ENCODE peak calls at places on chromosomes 3 and 15, in ten cellular contexts. A is PC-9, U is tibial nerve, T is endothelial cell of umbilical vein, B is neuronal stem cell, W is right atrium auricular region, J is PC-3, N is uterus, Y is thoracic aorta, E is right lobe of liver. Z is an unnamed sample. For H3K9me3, the result is how much of the 10 kb centered on the place peaks cover.

GRCh38 chr3:157999246-157999645 is 107.0 kb downstream of the SHOX2 start:
- DNase-seq in E (no peak), T (no peak), Y (no peak), U (no peak), B (no peak), N (no peak), J (peak), A (no peak), W (no peak), Z (no peak)

GRCh38 chr3:23129062-23129461 is 74.1 kb upstream of the UBE2E2 start:
- DNase-seq in A (no peak), E (no peak), T (no peak), N (no peak), B (no peak), U (no peak), W (no peak), Y (no peak), J (peak), Z (no peak)

GRCh38 chr3:53224536-53224935 is 31.3 kb downstream of the TKT start:
- DNase-seq in A (no peak), T (no peak), J (no peak), Y (no peak), U (no peak), E (no peak), B (no peak), W (no peak), N (no peak), Z (no peak)

GRCh38 chr15:40091861-40092415 is 16.7 kb downstream of the BMF start:
- DNase-seq in B (no peak), Y (no peak), T (no peak), U (no peak), W (no peak), E (no peak), A (no peak), N (peak), J (no peak), Z (no peak)

GRCh38 chr3:54507876-54508460 is 385.6 kb downstream of the CACNA2D3 start:
- DNase-seq in B (no peak), E (no peak), T (no peak), W (no peak), U (no peak), J (no peak), A (no peak), N (no peak), Y (no peak), Z (no peak)

GRCh38 chr3:14118400-14119165 is 6.1 kb downstream of the CHCHD4 start:
- DNase-seq in Y (no peak), E (peak), U (no peak), T (no peak), A (no peak), B (no peak), J (peak), W (peak), N (no peak), Z (no peak)

GRCh38 chr3:10462641-10463040 is 42.7 kb downstream of the ATP2B2 start:
- DNase-seq in E (no peak), Y (no peak), W (no peak), A (no peak), B (no peak), J (no peak), N (no peak), U (no peak), T (no peak), Z (no peak)

GRCh38 chr3:188037116-188037718 is 116.7 kb upstream of the LPP start:
- DNase-seq in B (no peak), W (no peak), J (peak), A (no peak), T (peak), U (no peak), Y (no peak), E (peak), N (peak), Z (peak)

GRCh38 chr3:186109897-186110803 is 1.3 kb upstream of the ETV5 start:
- DNase-seq in A (peak), B (no peak), Y (no peak), T (peak), E (peak), N (peak), U (no peak), J (no peak), W (peak), Z (peak)

GRCh38 chr3:65604863-65605526 is 433.7 kb downstream of the MAGI1 start:
- DNase-seq in Y (no peak), T (peak), E (no peak), J (peak), B (no peak), W (no peak), A (no peak), N (no peak), U (no peak), Z (no peak)

GRCh38 chr3:86951343-86951742 is 39.6 kb downstream of the VGLL3 start:
- DNase-seq in E (no peak), N (no peak), T (no peak), W (no peak), A (peak), B (no peak), U (no peak), Y (no peak), J (peak), Z (no peak)

GRCh38 chr3:99683465-99683864 is 45.1 kb downstream of the COL8A1 start:
- DNase-seq in N (no peak), W (no peak), B (no peak), A (no peak), T (no peak), Y (no peak), J (no peak), U (no peak), E (no peak), Z (no peak)

GRCh38 chr3:124845406-124845805 is 41.8 kb downstream of the ITGB5 start:
- DNase-seq in U (peak), A (peak), E (no peak), B (no peak), Y (no peak), J (peak), W (peak), N (peak), T (peak), Z (peak)

GRCh38 chr3:120200836-120201235 is 84.2 kb downstream of the GPR156 start:
- DNase-seq in J (no peak), T (no peak), E (no peak), Y (no peak), W (no peak), B (no peak), U (no peak), A (no peak), N (no peak), Z (no peak)

GRCh38 chr3:137761563-137762503 is 2.3 kb upstream of the SOX14 start:
- DNase-seq in N (no peak), A (no peak), Y (no peak), B (no peak), E (no peak), J (no peak), T (no peak), W (no peak), U (no peak), Z (no peak)

GRCh38 chr3:137762674-137763593 is 1.2 kb upstream of the SOX14 start:
- DNase-seq in T (no peak), E (no peak), Y (no peak), J (no peak), N (no peak), A (no peak), U (no peak), W (no peak), B (no peak), Z (no peak)

GRCh38 chr3:137759505-137759904 is 4.6 kb upstream of the SOX14 start:
- DNase-seq in N (no peak), B (no peak), T (no peak), Y (no peak), U (no peak), A (no peak), J (no peak), E (no peak), W (no peak), Z (no peak)

GRCh38 chr3:137760341-137761098 is 3.6 kb upstream of the SOX14 start:
- DNase-seq in T (no peak), E (no peak), N (no peak), W (no peak), Y (no peak), U (no peak), J (no peak), A (no peak), B (no peak), Z (no peak)

DNA sequence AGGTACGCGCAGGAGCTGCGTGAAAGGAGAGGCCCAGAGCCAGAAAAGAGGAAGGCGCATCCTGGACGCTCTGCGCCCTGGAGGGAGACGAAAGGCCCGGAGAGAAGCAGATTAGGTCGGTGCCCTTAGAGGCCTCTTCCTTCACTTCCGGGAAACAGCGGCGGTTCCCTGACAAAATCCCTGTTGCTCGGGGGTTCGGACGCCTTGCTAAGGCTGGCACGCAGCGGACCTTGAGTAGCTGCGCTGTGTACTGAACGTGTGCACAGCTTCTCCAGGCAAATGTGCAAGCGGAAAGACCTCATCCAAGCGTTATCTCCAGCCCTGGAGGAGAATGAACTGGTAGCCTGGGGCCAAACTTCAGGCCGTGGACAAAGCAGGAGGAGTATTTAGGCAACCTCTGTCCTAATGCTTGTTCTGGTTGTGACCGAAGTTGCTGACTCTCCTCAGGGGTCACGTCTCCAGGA is 3.0 kb upstream of the SOX14 start:
- DNase-seq in J (no peak), E (no peak), T (no peak), N (no peak), B (no peak), Y (no peak), A (no peak), W (no peak), U (no peak), Z (no peak)
- H3K9me3 ChIP-seq in J (under half), E (under half), T (under half), N (under half), B (under half), Y (under half), A (under half), W (under half), U (under half), Z (under half)

GRCh38 chr3:178537123-178537754 is 1.0 kb downstream of the KCNMB2 start:
- DNase-seq in U (no peak), E (no peak), T (peak), J (no peak), N (no peak), B (no peak), A (no peak), W (no peak), Y (no peak), Z (no peak)
- H3K4me3 ChIP-seq in U (peak), E (peak), T (no peak), J (no peak), N (peak), B (no peak), A (no peak), W (peak), Y (peak), Z (peak)

GRCh38 chr3:133093366-133093765 is 55.2 kb downstream of the TMEM108 start:
- DNase-seq in E (no peak), W (no peak), Y (no peak), N (no peak), T (no peak), A (no peak), B (no peak), J (no peak), U (no peak), Z (no peak)

GRCh38 chr3:133092676-133093075 is 54.5 kb downstream of the TMEM108 start:
- DNase-seq in U (no peak), N (no peak), Y (no peak), J (no peak), A (no peak), B (no peak), E (no peak), W (no peak), T (no peak), Z (no peak)

DNA sequence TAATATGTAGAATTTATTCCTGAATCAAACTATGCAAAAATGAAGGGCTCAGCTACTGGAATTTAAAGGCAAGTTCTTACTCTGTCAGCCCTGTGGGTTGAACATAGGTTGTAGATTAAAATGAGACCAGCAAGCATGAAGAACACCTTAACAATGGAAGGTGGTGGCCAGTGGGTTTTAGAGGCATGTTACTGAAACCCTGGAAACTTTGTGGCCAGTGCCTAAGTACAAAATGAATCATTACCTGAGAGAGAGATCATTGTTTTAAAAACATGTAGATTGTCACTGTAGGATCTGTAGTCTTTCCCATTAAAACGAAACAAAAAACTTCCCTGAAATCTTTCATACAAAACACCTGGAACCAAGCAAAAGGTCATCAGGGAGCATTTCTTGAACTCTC is 51.7 kb downstream of the TMEM108 start:
- DNase-seq in E (no peak), N (no peak), A (no peak), U (no peak), Y (no peak), T (no peak), B (no peak), J (no peak), W (no peak), Z (no peak)
- H3K9me3 ChIP-seq in E (under half), N (under half), A (under half), U (under half), Y (under half), T (under half), B (under half), J (under half), W (under half), Z (under half)

GRCh38 chr15:84816694-84817460 is at the start of gene ALPK3:
- DNase-seq in W (peak), E (peak), T (peak), U (no peak), J (no peak), N (no peak), Y (no peak), B (peak), A (peak), Z (no peak)
- H3K4me3 ChIP-seq in W (peak), E (peak), T (peak), U (no peak), J (no peak), N (no peak), Y (peak), B (no peak), A (no peak), Z (no peak)

GRCh38 chr15:25088261-25088790 is 133.5 kb downstream of the SNRPN start:
- DNase-seq in W (peak), A (no peak), T (no peak), B (no peak), N (no peak), J (no peak), Y (no peak), E (no peak), U (no peak), Z (no peak)

GRCh38 chr15:25091421-25092158 is 136.8 kb downstream of the SNRPN start:
- DNase-seq in B (no peak), N (no peak), Y (no peak), A (no peak), T (no peak), W (peak), U (no peak), J (no peak), E (no peak), Z (no peak)

GRCh38 chr15:25087137-25087536 is 132.3 kb downstream of the SNRPN start:
- DNase-seq in T (no peak), J (no peak), Y (no peak), A (no peak), N (no peak), B (no peak), W (no peak), U (no peak), E (no peak), Z (no peak)

GRCh38 chr15:25090073-25090733 is 135.4 kb downstream of the SNRPN start:
- DNase-seq in U (no peak), A (no peak), B (no peak), T (no peak), Y (no peak), E (no peak), N (no peak), W (peak), J (no peak), Z (no peak)

GRCh38 chr15:25089577-25089976 is 134.8 kb downstream of the SNRPN start:
- DNase-seq in U (no peak), A (no peak), E (no peak), B (no peak), W (peak), J (no peak), T (no peak), Y (no peak), N (no peak), Z (no peak)
- H3K9me3 ChIP-seq in U (under half), A (under half), E (under half), B (half or more), W (half or more), J (under half), T (under half), Y (under half), N (half or more), Z (under half)

GRCh38 chr15:97966924-97967620 is 6.6 kb downstream of the ARRDC4 start:
- DNase-seq in N (no peak), A (no peak), U (no peak), B (no peak), T (no peak), W (no peak), Y (no peak), J (no peak), E (no peak), Z (no peak)
- H3K4me3 ChIP-seq in N (no peak), A (no peak), U (no peak), B (no peak), T (no peak), W (no peak), Y (no peak), J (no peak), E (no peak), Z (no peak)

DNA sequence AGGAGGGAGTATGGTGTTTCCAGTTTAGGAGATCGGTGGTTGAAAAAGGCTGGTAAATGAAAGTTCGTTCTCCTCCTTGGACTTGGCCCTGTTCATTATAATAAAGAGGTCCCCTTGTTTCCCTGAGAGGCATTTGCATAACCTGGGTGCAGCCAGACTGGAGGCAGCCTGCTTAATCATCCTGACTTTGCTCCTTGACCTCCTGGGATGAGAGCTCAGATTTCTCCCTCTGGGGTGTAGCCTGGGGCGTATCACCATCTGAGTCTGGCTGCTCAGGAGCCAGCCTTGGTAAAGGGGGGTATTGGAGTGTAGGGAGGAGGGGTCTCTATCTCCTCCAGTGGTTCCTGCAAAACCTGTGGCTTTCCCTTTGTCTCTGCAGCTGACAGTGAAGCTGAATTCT is 21.3 kb upstream of the ACAD9 start:
- DNase-seq in E (no peak), W (no peak), N (no peak), U (no peak), B (no peak), Y (no peak), T (no peak), A (no peak), J (no peak), Z (no peak)
- H3K9me3 ChIP-seq in E (under half), W (under half), N (under half), U (under half), B (half or more), Y (under half), T (under half), A (under half), J (under half), Z (half or more)

GRCh38 chr3:49276475-49277356 is at the start of gene C3orf62:
- DNase-seq in U (peak), N (peak), J (peak), A (no peak), T (peak), Y (peak), W (peak), B (no peak), E (peak), Z (peak)

GRCh38 chr3:49278548-49278947 is 1.5 kb upstream of the C3orf62 start:
- DNase-seq in W (no peak), Y (no peak), B (no peak), U (no peak), N (no peak), J (no peak), E (no peak), A (no peak), T (no peak), Z (no peak)

GRCh38 chr3:49273825-49274532 is 3.1 kb downstream of the C3orf62 start:
- DNase-seq in B (no peak), N (no peak), E (no peak), W (no peak), A (no peak), Y (no peak), J (no peak), U (no peak), T (no peak), Z (no peak)

GRCh38 chr3:49279376-49279775 is 2.3 kb upstream of the C3orf62 start:
- DNase-seq in W (peak), J (no peak), U (no peak), N (no peak), B (no peak), A (no peak), E (no peak), T (peak), Y (no peak), Z (no peak)

DNA sequence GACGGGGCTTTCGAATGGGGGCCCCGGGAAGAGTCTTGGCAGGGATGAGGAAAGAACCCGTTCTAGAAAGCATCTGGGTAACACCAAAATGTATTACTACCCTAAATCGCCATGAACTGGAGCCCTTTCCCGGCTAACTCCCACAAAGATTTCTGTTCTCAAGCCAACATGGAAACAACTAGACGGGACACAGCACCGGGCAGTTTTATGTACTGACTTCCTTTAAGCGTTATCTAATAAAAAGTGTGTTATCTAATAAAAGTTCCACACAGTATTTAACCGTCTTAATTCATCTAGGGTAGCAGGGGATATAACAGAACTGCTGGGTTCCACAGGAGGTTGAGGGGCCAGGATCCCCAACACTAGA is 308 bp upstream of the C3orf62 start:
- DNase-seq in J (no peak), N (peak), B (no peak), T (no peak), E (no peak), W (no peak), Y (no peak), A (no peak), U (no peak), Z (no peak)
- H3K4me3 ChIP-seq in J (no peak), N (peak), B (no peak), T (peak), E (peak), W (peak), Y (peak), A (no peak), U (peak), Z (peak)